ENCODE peak calls at places on chromosomes 13 and 19, in six cellular contexts. A is fibroblast of the aortic adventitia; N is CD4-positive, CD25-positive, alpha-beta regulatory T cell; U is heart right ventricle; Y is psoas muscle; Z is hepatocyte. B is an unnamed sample.

GRCh38 chr13:43132228-43132627 is 108.8 kb downstream of the DNAJC15 start:
- DNase-seq in U (no peak), A (peak), N (no peak), Z (peak), Y (no peak), B (no peak)

GRCh38 chr19:45608948-45609347 is 6.9 kb upstream of the GPR4 start:
- DNase-seq in Y (no peak), U (no peak), Z (no peak), A (no peak), N (no peak), B (no peak)

GRCh38 chr13:51585696-51586095 is 1.4 kb downstream of the WDFY2 start:
- DNase-seq in U (no peak), Y (no peak), A (peak), N (peak), Z (no peak), B (no peak)

GRCh38 chr19:29677001-29677781 is 11.9 kb downstream of the PLEKHF1 start:
- DNase-seq in Z (no peak), Y (peak), N (no peak), U (no peak), A (no peak), B (no peak)

GRCh38 chr13:26882731-26883130 is 122.1 kb upstream of the GPR12 start:
- DNase-seq in N (no peak), Z (no peak), U (no peak), Y (no peak), A (no peak), B (no peak)

GRCh38 chr13:96726651-96727050 is 267.6 kb downstream of the OXGR1 start:
- DNase-seq in N (no peak), Z (no peak), A (no peak), Y (no peak), U (no peak), B (no peak)

GRCh38 chr19:29680447-29680846 is 15.2 kb downstream of the PLEKHF1 start:
- DNase-seq in N (peak), Z (no peak), A (no peak), U (peak), Y (peak), B (no peak)

GRCh38 chr19:57103573-57104277 is 16.1 kb upstream of the USP29 start:
- DNase-seq in N (peak), Z (peak), A (peak), Y (peak), U (peak), B (no peak)

GRCh38 chr19:55679343-55680257 is 4.6 kb downstream of the EPN1 start:
- DNase-seq in A (no peak), Z (no peak), U (no peak), Y (no peak), N (no peak), B (no peak)

GRCh38 chr19:5364674-5365073 is 24.1 kb upstream of the PTPRS start:
- DNase-seq in Z (no peak), Y (no peak), A (no peak), U (no peak), N (no peak), B (no peak)

GRCh38 chr13:93996471-93996870 is 483.0 kb downstream of the DCT start:
- DNase-seq in N (no peak), Z (no peak), Y (no peak), U (no peak), A (no peak), B (no peak)

GRCh38 chr13:57314897-57315520 is 148.0 kb downstream of the PRR20E start:
- DNase-seq in U (no peak), A (no peak), Z (no peak), N (no peak), Y (no peak), B (no peak)

GRCh38 chr13:22498006-22498405 is 682.8 kb upstream of the SGCG start:
- DNase-seq in Y (no peak), N (no peak), Z (no peak), A (no peak), U (no peak), B (no peak)

GRCh38 chr19:19120308-19121156 is 17.7 kb downstream of the TMEM161A start:
- DNase-seq in A (peak), N (no peak), Z (peak), U (peak), Y (no peak), B (peak)

GRCh38 chr13:75946746-75947397 is 310.7 kb downstream of the LMO7 start:
- DNase-seq in U (no peak), Y (no peak), N (no peak), Z (no peak), A (no peak), B (peak)

GRCh38 chr19:1213391-1214286 is 8.1 kb downstream of the STK11 start:
- DNase-seq in A (no peak), N (peak), U (peak), Z (peak), Y (peak), B (peak)

GRCh38 chr19:40144151-40144550 is 47.1 kb upstream of the MAP3K10 start:
- DNase-seq in Y (no peak), N (peak), A (peak), U (no peak), Z (no peak), B (no peak)

GRCh38 chr19:4557971-4558941 is 1.2 kb downstream of the SEMA6B start:
- DNase-seq in N (no peak), U (no peak), A (no peak), Z (peak), Y (no peak), B (no peak)

GRCh38 chr19:29675120-29675649 is 9.9 kb downstream of the PLEKHF1 start:
- DNase-seq in Y (no peak), U (no peak), N (no peak), Z (no peak), A (no peak), B (no peak)

GRCh38 chr19:7961930-7962626 is 18.6 kb upstream of the TIMM44 start:
- DNase-seq in N (no peak), Y (no peak), Z (no peak), U (no peak), A (no peak), B (no peak)

GRCh38 chr13:76856141-76856571 is 30.0 kb downstream of the KCTD12 start:
- DNase-seq in Y (no peak), U (no peak), Z (no peak), A (peak), N (no peak), B (peak)

GRCh38 chr13:99648266-99648665 is 147.0 kb downstream of the TM9SF2 start:
- DNase-seq in Z (no peak), Y (no peak), A (no peak), N (no peak), U (no peak), B (no peak)

GRCh38 chr19:20072936-20073335 is 4.9 kb upstream of the ZNF90 start:
- DNase-seq in U (no peak), Y (no peak), Z (no peak), N (no peak), A (no peak), B (no peak)

GRCh38 chr13:36788276-36788675 is 30.7 kb upstream of the RFXAP start:
- DNase-seq in Z (no peak), U (no peak), N (no peak), Y (no peak), A (peak), B (no peak)

GRCh38 chr13:27556109-27556508 is 64.2 kb downstream of the LNX2 start:
- DNase-seq in Z (no peak), U (no peak), A (peak), N (no peak), Y (peak), B (peak)

GRCh38 chr19:1130801-1131717 is 27.3 kb downstream of the GPX4 start:
- DNase-seq in A (peak), U (no peak), Z (no peak), Y (no peak), N (peak), B (no peak)

GRCh38 chr13:26896986-26897668 is 136.5 kb upstream of the GPR12 start:
- DNase-seq in U (no peak), N (no peak), Y (no peak), Z (no peak), A (no peak), B (no peak)

GRCh38 chr13:43732726-43733125 is 54.0 kb downstream of the ENOX1 start:
- DNase-seq in A (no peak), Y (no peak), N (no peak), U (no peak), Z (no peak), B (no peak)

GRCh38 chr13:97855570-97855970 is 97.9 kb upstream of the IPO5 start:
- DNase-seq in N (peak), A (peak), Z (peak), U (no peak), Y (no peak), B (peak)

GRCh38 chr19:18416778-18417249 is 2.4 kb upstream of the SSBP4 start:
- DNase-seq in U (peak), N (no peak), Z (peak), A (peak), Y (peak), B (peak)

GRCh38 chr19:16372065-16372915 is 47.7 kb downstream of the KLF2 start:
- DNase-seq in Z (no peak), U (no peak), A (no peak), N (no peak), Y (peak), B (no peak)

GRCh38 chr19:16371540-16371986 is 46.9 kb downstream of the KLF2 start:
- DNase-seq in Y (peak), A (no peak), Z (no peak), U (peak), N (peak), B (no peak)

GRCh38 chr19:16369306-16369663 is 44.7 kb downstream of the KLF2 start:
- DNase-seq in Z (no peak), U (no peak), N (no peak), A (no peak), Y (no peak), B (no peak)

GRCh38 chr19:16369664-16370576 is 45.3 kb downstream of the KLF2 start:
- DNase-seq in U (no peak), Y (peak), A (no peak), Z (no peak), N (peak), B (no peak)

GRCh38 chr19:16370671-16371391 is 46.2 kb downstream of the KLF2 start:
- DNase-seq in Y (peak), N (peak), A (no peak), U (no peak), Z (no peak), B (no peak)
- H3K4me3 ChIP-seq in Y (no peak), N (peak), A (no peak), U (peak), Z (no peak), B (no peak)

GRCh38 chr13:24124789-24125476 is 35.6 kb upstream of the SPATA13 start:
- DNase-seq in U (no peak), A (no peak), Y (no peak), N (no peak), Z (no peak), B (no peak)
- H3K4me3 ChIP-seq in U (no peak), A (no peak), Y (no peak), N (no peak), Z (no peak), B (no peak)

GRCh38 chr19:58294743-58295374 is 10.3 kb upstream of the ERVK3-1 start:
- DNase-seq in Y (no peak), A (no peak), N (no peak), U (no peak), Z (no peak), B (no peak)
- H3K4me3 ChIP-seq in Y (no peak), A (no peak), N (no peak), U (no peak), Z (no peak), B (no peak)

DNA sequence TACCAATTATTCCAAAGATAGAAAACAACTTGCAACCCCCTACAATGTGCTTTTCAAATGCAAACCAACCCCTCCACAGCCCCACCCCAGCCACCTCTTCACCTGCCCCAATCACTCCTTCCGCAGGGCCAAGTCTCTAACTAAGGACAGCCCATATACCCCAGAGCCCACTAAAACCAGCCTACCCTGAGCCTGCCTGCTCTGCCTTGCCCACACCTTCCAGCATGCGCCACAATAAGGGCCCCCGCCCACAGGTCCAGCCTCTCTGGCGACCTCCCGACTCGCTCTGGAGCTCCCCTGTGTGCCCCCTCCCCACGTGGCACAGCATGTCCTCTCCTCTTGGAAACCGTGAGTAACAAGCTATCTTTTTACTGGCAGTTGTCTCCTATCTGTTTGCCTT is 42.8 kb upstream of the MEDAG start:
- DNase-seq in N (no peak), Z (no peak), A (no peak), U (no peak), Y (no peak), B (no peak)
- H3K4me3 ChIP-seq in N (no peak), Z (no peak), A (no peak), U (no peak), Y (peak), B (no peak)

DNA sequence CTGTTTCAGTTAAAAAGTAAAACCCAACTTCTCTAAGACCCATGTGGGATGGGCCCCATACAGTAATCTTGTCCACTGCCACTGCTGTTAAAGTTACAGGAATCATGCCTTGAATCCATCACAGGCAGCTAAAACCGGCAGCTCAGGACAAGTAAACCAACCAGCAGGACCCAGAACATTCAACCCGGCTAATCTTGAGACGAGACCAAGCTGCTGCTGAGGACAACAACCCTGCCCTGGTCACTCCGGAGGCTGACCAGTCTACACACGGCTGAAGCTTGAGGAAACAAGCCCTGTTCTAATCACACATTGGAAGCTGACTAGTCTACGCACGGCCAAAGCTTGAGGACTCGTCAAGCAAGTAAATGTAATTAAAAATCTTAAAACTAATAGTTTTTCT is 105.2 kb upstream of the ZNF492 start:
- DNase-seq in U (no peak), Y (no peak), Z (no peak), A (no peak), N (no peak), B (no peak)
- H3K4me3 ChIP-seq in U (no peak), Y (no peak), Z (no peak), A (no peak), N (no peak), B (no peak)

GRCh38 chr19:36245210-36246005 is 30.5 kb downstream of the ZNF146 start:
- DNase-seq in Z (no peak), Y (no peak), U (no peak), A (no peak), N (no peak), B (no peak)

GRCh38 chr19:36244066-36244465 is 29.2 kb downstream of the ZNF146 start:
- DNase-seq in U (no peak), Y (no peak), A (no peak), N (no peak), Z (no peak), B (no peak)

GRCh38 chr19:36246006-36246391 is 31.1 kb downstream of the ZNF146 start:
- DNase-seq in N (no peak), A (no peak), Y (no peak), Z (no peak), U (no peak), B (no peak)
- H3K4me3 ChIP-seq in N (no peak), A (no peak), Y (peak), Z (no peak), U (peak), B (peak)

GRCh38 chr19:49888478-49888901 is 8.2 kb downstream of the IL4I1 start:
- DNase-seq in A (no peak), Y (no peak), N (no peak), U (no peak), Z (no peak), B (no peak)

GRCh38 chr19:49889038-49889686 is 7.5 kb downstream of the IL4I1 start:
- DNase-seq in A (no peak), Y (no peak), Z (no peak), N (no peak), U (no peak), B (no peak)

GRCh38 chr19:49887037-49887652 is 9.5 kb downstream of the IL4I1 start:
- DNase-seq in N (no peak), Y (no peak), U (peak), A (no peak), Z (no peak), B (no peak)

GRCh38 chr19:49889687-49890348 is 6.9 kb downstream of the IL4I1 start:
- DNase-seq in N (peak), A (peak), Z (peak), Y (peak), U (peak), B (peak)

GRCh38 chr19:49887653-49888477 is 8.8 kb downstream of the IL4I1 start:
- DNase-seq in N (no peak), A (no peak), U (no peak), Y (no peak), Z (no peak), B (no peak)
- H3K4me3 ChIP-seq in N (no peak), A (no peak), U (no peak), Y (no peak), Z (no peak), B (no peak)

GRCh38 chr19:12481781-12482504 is 2.7 kb downstream of the ZNF709 start:
- DNase-seq in A (no peak), Z (no peak), N (no peak), U (no peak), Y (no peak), B (no peak)
- H3K4me3 ChIP-seq in A (no peak), Z (no peak), N (no peak), U (no peak), Y (no peak), B (no peak)

GRCh38 chr19:11479470-11480080 is 1.3 kb downstream of the ELAVL3 start:
- DNase-seq in U (peak), Z (peak), Y (peak), A (no peak), N (no peak), B (no peak)
- H3K4me3 ChIP-seq in U (peak), Z (no peak), Y (peak), A (no peak), N (no peak), B (no peak)

DNA sequence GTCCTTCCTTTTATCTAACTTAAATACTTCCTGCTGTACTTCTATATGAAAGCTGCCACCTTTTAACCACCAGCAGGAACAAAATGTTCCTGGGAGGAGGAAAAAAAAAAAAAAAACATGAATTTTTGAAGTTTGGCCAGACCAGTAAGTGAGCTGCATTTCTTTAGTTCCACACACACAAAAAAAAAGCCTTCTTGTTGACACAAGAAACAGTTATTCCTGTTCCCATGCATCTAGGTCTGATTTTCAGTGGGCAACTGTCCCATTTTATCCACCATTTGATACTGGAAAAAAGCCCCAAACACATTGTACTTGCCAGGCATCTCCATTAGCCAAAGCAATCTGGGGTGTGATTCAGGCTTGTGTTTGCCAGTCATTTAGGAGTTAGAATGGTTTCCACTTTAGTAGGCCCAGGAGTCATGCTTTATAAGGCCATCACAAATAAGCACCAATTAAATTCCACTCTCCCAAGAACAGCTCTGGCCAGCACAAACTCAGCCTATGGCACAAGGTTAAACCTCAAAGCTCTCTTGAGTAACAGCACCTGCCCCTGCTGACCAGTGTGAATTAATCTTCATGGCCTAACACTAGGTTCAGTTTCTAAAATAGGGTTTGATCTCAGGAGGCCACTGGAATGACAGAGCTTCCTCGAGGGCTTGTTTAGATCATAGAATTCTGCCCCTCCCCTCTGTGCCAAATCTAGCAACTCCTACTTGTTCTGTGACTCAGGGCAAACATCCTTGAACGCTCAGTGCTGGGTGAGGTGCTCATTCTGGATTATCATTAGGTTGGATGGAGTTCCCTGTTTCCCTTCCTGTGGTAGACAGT is 67.1 kb downstream of the NUFIP1 start:
- DNase-seq in A (peak), Z (peak), Y (peak), N (no peak), U (no peak), B (peak)
- H3K4me3 ChIP-seq in A (no peak), Z (no peak), Y (no peak), N (no peak), U (no peak), B (no peak)